ENCODE peak calls at places on chromosome 3, in four cellular contexts. F, X, B and M are unnamed samples.

GRCh38 chr3:87076951-87077350 is 86.0 kb upstream of the VGLL3 start:
- DNase-seq in F (peak; percentile 5), X (no peak), B (no peak), M (no peak)

GRCh38 chr3:159857840-159858239 is 130.8 kb upstream of the IL12A start:
- DNase-seq in B (no peak), X (no peak), F (no peak), M (no peak)

GRCh38 chr3:179473565-179473964 is 22.3 kb upstream of the GNB4 start:
- DNase-seq in F (no peak), X (no peak), B (no peak), M (no peak)

GRCh38 chr3:153463895-153464294 is 301.9 kb downstream of the RAP2B start:
- DNase-seq in B (no peak), X (no peak), F (no peak), M (no peak)

GRCh38 chr3:194998417-194998816 is 272.5 kb downstream of the XXYLT1 start:
- DNase-seq in X (no peak), F (no peak), B (no peak), M (no peak)

GRCh38 chr3:179015551-179016020 is 56.0 kb downstream of the ZMAT3 start:
- DNase-seq in X (no peak), F (peak; percentile 77), B (no peak), M (no peak)

GRCh38 chr3:46860381-46861292 is 2.6 kb downstream of the MYL3 start:
- DNase-seq in X (peak; percentile 44), F (peak; percentile 27), B (no peak), M (peak; percentile 39)

GRCh38 chr3:187012609-187013051 is 82.3 kb downstream of the ST6GAL1 start:
- DNase-seq in X (no peak), F (peak; percentile 1), B (no peak), M (no peak)

GRCh38 chr3:124829175-124829818 is 57.9 kb downstream of the ITGB5 start:
- DNase-seq in F (no peak), X (peak; percentile 43), B (no peak), M (no peak)

GRCh38 chr3:4935347-4935746 is 43.9 kb upstream of the BHLHE40 start:
- DNase-seq in X (no peak), F (no peak), B (no peak), M (no peak)

GRCh38 chr3:169657351-169658124 is 6.0 kb downstream of the MECOM start:
- DNase-seq in X (no peak), B (no peak), F (no peak), M (no peak)

GRCh38 chr3:31777887-31778286 is 203.2 kb downstream of the OSBPL10 start:
- DNase-seq in B (no peak), F (no peak), X (no peak), M (no peak)